ENCODE peak calls at places on chromosomes 11 and 22, in eight cellular contexts. A is lung microvascular endothelial cell; I is body of pancreas; X is kidney; Q is iris pigment epithelial cell; U is HFFc6; H is tibial artery; S is activated naive CD8-positive, alpha-beta T cell treated with anti-CD3 and anti-CD28 coated beads, Interleukin-2, amount 10 ng/mL, durations not matched to agents 7 days and 5 days. J is an unnamed sample.

GRCh38 chr11:23991140-23991539 is 505.7 kb upstream of the LUZP2 start:
- DNase-seq in A (peak), I (no peak), X (no peak), Q (peak), U (no peak), H (no peak), S (no peak), J (peak)

GRCh38 chr11:70142171-70142875 is 60.8 kb upstream of the FADD start:
- DNase-seq in A (no peak), I (no peak), X (no peak), Q (no peak), U (no peak), H (no peak), S (no peak), J (no peak)

GRCh38 chr11:77113382-77114088 is 10.9 kb downstream of the OMP start:
- DNase-seq in A (peak), I (peak), X (no peak), Q (peak), U (peak), H (no peak), S (no peak), J (peak)

GRCh38 chr11:36126703-36127102 is 162.5 kb downstream of the COMMD9 start:
- DNase-seq in A (no peak), I (no peak), X (no peak), Q (peak), U (no peak), H (no peak), S (no peak), J (peak)

GRCh38 chr22:39589880-39590279 is 19.3 kb downstream of the CACNA1I start:
- DNase-seq in A (no peak), I (no peak), X (no peak), Q (no peak), U (no peak), H (no peak), S (no peak), J (no peak)

GRCh38 chr11:107827041-107827440 is 31.5 kb downstream of the SLC35F2 start:
- DNase-seq in A (no peak), I (no peak), X (no peak), Q (no peak), U (no peak), H (no peak), S (no peak), J (no peak)

GRCh38 chr22:44341431-44342346 is 28.9 kb upstream of the SHISAL1 start:
- DNase-seq in A (no peak), I (no peak), X (no peak), Q (peak), U (no peak), H (peak), S (no peak), J (peak)

GRCh38 chr22:43388420-43388851 is 23.4 kb upstream of the MPPED1 start:
- DNase-seq in A (peak), I (peak), X (peak), Q (peak), U (peak), H (peak), S (peak), J (peak)

GRCh38 chr11:77346906-77347603 is 45.6 kb upstream of the GDPD4 start:
- DNase-seq in A (peak), I (no peak), X (no peak), Q (peak), U (peak), H (no peak), S (no peak), J (peak)

GRCh38 chr11:124313131-124313530 is 618 bp downstream of the OR8D1 start:
- DNase-seq in A (no peak), I (no peak), X (no peak), Q (no peak), U (no peak), H (no peak), S (no peak), J (no peak)

GRCh38 chr11:64868904-64869570 is 9.4 kb downstream of the EHD1 start:
- DNase-seq in A (peak), I (no peak), X (no peak), Q (peak), U (peak), H (no peak), S (peak), J (peak)

GRCh38 chr11:65539401-65540289 is 14.8 kb downstream of the SCYL1 start:
- DNase-seq in A (no peak), I (peak), X (peak), Q (no peak), U (no peak), H (no peak), S (no peak), J (no peak)

GRCh38 chr22:40769761-40770160 is 49.4 kb downstream of the SLC25A17 start:
- DNase-seq in A (no peak), I (no peak), X (no peak), Q (no peak), U (no peak), H (no peak), S (no peak), J (no peak)

GRCh38 chr22:24474221-24474620 is 20.9 kb upstream of the UPB1 start:
- DNase-seq in A (peak), I (no peak), X (no peak), Q (peak), U (peak), H (no peak), S (no peak), J (peak)

GRCh38 chr22:47678048-47678447 is 915.6 kb downstream of the TBC1D22A start:
- DNase-seq in A (no peak), I (no peak), X (no peak), Q (no peak), U (no peak), H (no peak), S (no peak), J (no peak)

GRCh38 chr11:108483163-108483562 is 15.0 kb downstream of the POGLUT3 start:
- DNase-seq in A (no peak), I (no peak), X (no peak), Q (peak), U (no peak), H (no peak), S (no peak), J (peak)

GRCh38 chr11:69520186-69520585 is 38.7 kb downstream of the LINC01488 start:
- DNase-seq in A (no peak), I (no peak), X (no peak), Q (peak), U (no peak), H (no peak), S (no peak), J (no peak)

GRCh38 chr11:92707173-92707619 is 262.3 kb upstream of the MTNR1B start:
- DNase-seq in A (no peak), I (no peak), X (no peak), Q (no peak), U (no peak), H (no peak), S (no peak), J (no peak)

GRCh38 chr11:117828641-117829368 is 4.3 kb upstream of the FXYD2 start:
- DNase-seq in A (peak), I (peak), X (peak), Q (peak), U (peak), H (peak), S (peak), J (peak)

GRCh38 chr11:64256300-64256699 is 5.0 kb downstream of the PLCB3 start:
- DNase-seq in A (no peak), I (no peak), X (peak), Q (no peak), U (no peak), H (no peak), S (no peak), J (no peak)

GRCh38 chr11:30786392-30787120 is 200.4 kb upstream of the MPPED2 start:
- DNase-seq in A (no peak), I (no peak), X (no peak), Q (peak), U (no peak), H (no peak), S (no peak), J (peak)

GRCh38 chr22:27318516-27318915 is 483.0 kb downstream of the MN1 start:
- DNase-seq in A (no peak), I (no peak), X (no peak), Q (peak), U (peak), H (no peak), S (no peak), J (peak)

GRCh38 chr11:120212259-120212888 is 1.5 kb downstream of the OAF start:
- DNase-seq in A (peak), I (no peak), X (peak), Q (no peak), U (no peak), H (no peak), S (no peak), J (no peak)

GRCh38 chr11:64875369-64876225 is 2.8 kb downstream of the EHD1 start:
- DNase-seq in A (peak), I (no peak), X (no peak), Q (no peak), U (no peak), H (no peak), S (no peak), J (no peak)

GRCh38 chr11:94218372-94218771 is 86.0 kb upstream of the IZUMO1R start:
- DNase-seq in A (no peak), I (no peak), X (no peak), Q (no peak), U (no peak), H (no peak), S (no peak), J (no peak)

GRCh38 chr11:65911682-65912568 is 6.9 kb downstream of the C11orf68 start:
- DNase-seq in A (peak), I (no peak), X (peak), Q (peak), U (peak), H (peak), S (no peak), J (peak)

GRCh38 chr11:96267490-96268010 is 75.4 kb downstream of the MAML2 start:
- DNase-seq in A (no peak), I (no peak), X (no peak), Q (no peak), U (no peak), H (no peak), S (no peak), J (no peak)

GRCh38 chr11:104547996-104548661 is 350.1 kb downstream of the CASP12 start:
- DNase-seq in A (no peak), I (no peak), X (no peak), Q (peak), U (no peak), H (no peak), S (no peak), J (peak)

GRCh38 chr11:65489706-65490310 is 9.0 kb upstream of the MALAT1 start:
- DNase-seq in A (peak), I (no peak), X (peak), Q (no peak), U (peak), H (peak), S (no peak), J (peak)

GRCh38 chr11:79182794-79183193 is 258.0 kb downstream of the TENM4 start:
- DNase-seq in A (no peak), I (no peak), X (no peak), Q (peak), U (peak), H (no peak), S (no peak), J (peak)

J was measured in astrocyte of the spinal cord.